ENCODE peak calls at places on chromosome 11, in ten cellular contexts. W is stimulated activated CD8-positive, alpha-beta memory T cell treated with anti-CD3 and anti-CD28 coated beads, Interleukin-7, amount 100 ng/mL, for 24 hours; I is upper lobe of right lung; M is CD4-positive, alpha-beta T cell; G is activated CD4-positive, alpha-beta T cell treated with anti-CD3 and anti-CD28 coated beads, Interleukin-2, amount 10 ng/mL, durations not matched to agents 7 days and 5 days; D is prostate gland; Y is NCI-H748 treated with DMSO at 0.1 percent for 48 hours; Q is islet precursor cell; R is RWPE1; H is activated CD4-positive, alpha-beta memory T cell treated with anti-CD3 and anti-CD28 coated beads for 36 hours. S is an unnamed sample.

GRCh38 chr11:114106986-114107385 is 47.5 kb downstream of the ZBTB16 start:
- DNase-seq in W (no peak), I (no peak), M (no peak), G (no peak), D (no peak), Y (no peak), Q (no peak), R (no peak), H (no peak), S (no peak)

GRCh38 chr11:35133656-35134055 is 5.3 kb upstream of the CD44 start:
- DNase-seq in W (no peak), I (no peak), M (no peak), G (no peak), D (no peak), Y (no peak), Q (no peak), R (no peak), H (peak), S (no peak)

GRCh38 chr11:7668911-7669310 is 4.4 kb downstream of the CYB5R2 start:
- DNase-seq in W (no peak), I (no peak), M (no peak), G (no peak), D (no peak), Y (no peak), Q (no peak), R (no peak), H (no peak), S (no peak)

GRCh38 chr11:8650401-8650990 is 32.0 kb downstream of the TRIM66 start:
- DNase-seq in W (no peak), I (no peak), M (no peak), G (no peak), D (no peak), Y (no peak), Q (no peak), R (no peak), H (no peak), S (no peak)

GRCh38 chr11:130145975-130146776 is 13.4 kb upstream of the ST14 start:
- DNase-seq in W (no peak), I (peak), M (no peak), G (no peak), D (no peak), Y (no peak), Q (peak), R (peak), H (no peak), S (no peak)

GRCh38 chr11:120966840-120967239 is 57.1 kb upstream of the TBCEL start:
- DNase-seq in W (no peak), I (no peak), M (no peak), G (no peak), D (no peak), Y (no peak), Q (no peak), R (no peak), H (no peak), S (no peak)

GRCh38 chr11:130037881-130038601 is 31.7 kb upstream of the APLP2 start:
- DNase-seq in W (no peak), I (no peak), M (no peak), G (no peak), D (no peak), Y (no peak), Q (no peak), R (peak), H (no peak), S (no peak)

GRCh38 chr11:111541209-111542061 is 915 bp downstream of the LAYN start:
- DNase-seq in W (no peak), I (peak), M (no peak), G (no peak), D (peak), Y (no peak), Q (peak), R (no peak), H (no peak), S (no peak)

GRCh38 chr11:68053117-68053516 is 14.3 kb downstream of the TCIRG1 start:
- DNase-seq in W (no peak), I (peak), M (no peak), G (no peak), D (no peak), Y (no peak), Q (peak), R (no peak), H (no peak), S (no peak)

GRCh38 chr11:92317222-92317621 is 92.6 kb downstream of the FAT3 start:
- DNase-seq in W (no peak), I (no peak), M (no peak), G (no peak), D (no peak), Y (no peak), Q (no peak), R (no peak), H (no peak), S (no peak)

GRCh38 chr11:76205252-76206076 is 838 bp downstream of the WNT11 start:
- DNase-seq in W (no peak), I (no peak), M (no peak), G (no peak), D (no peak), Y (no peak), Q (no peak), R (no peak), H (no peak), S (no peak)

GRCh38 chr11:47641585-47642098 is 717 bp downstream of the MTCH2 start:
- DNase-seq in W (no peak), I (no peak), M (no peak), G (no peak), D (no peak), Y (no peak), Q (no peak), R (no peak), H (no peak), S (no peak)

GRCh38 chr11:34151166-34151565 is 45.7 kb downstream of the NAT10 start:
- DNase-seq in W (no peak), I (no peak), M (no peak), G (no peak), D (no peak), Y (no peak), Q (no peak), R (no peak), H (no peak), S (no peak)

GRCh38 chr11:115157247-115157646 is 347.0 kb downstream of the CADM1 start:
- DNase-seq in W (no peak), I (no peak), M (no peak), G (no peak), D (no peak), Y (no peak), Q (no peak), R (no peak), H (no peak), S (no peak)

GRCh38 chr11:106329273-106330018 is 252.0 kb downstream of the AASDHPPT start:
- DNase-seq in W (no peak), I (no peak), M (no peak), G (no peak), D (no peak), Y (no peak), Q (no peak), R (no peak), H (no peak), S (no peak)

GRCh38 chr11:105673089-105673488 is 63.2 kb downstream of the GRIA4 start:
- DNase-seq in W (no peak), I (no peak), M (no peak), G (peak), D (peak), Y (no peak), Q (peak), R (peak), H (peak), S (no peak)

GRCh38 chr11:83036701-83037100 is 35.0 kb downstream of the RAB30 start:
- DNase-seq in W (no peak), I (no peak), M (no peak), G (no peak), D (no peak), Y (no peak), Q (no peak), R (no peak), H (no peak), S (no peak)

GRCh38 chr11:44886765-44887164 is 63.9 kb downstream of the TP53I11 start:
- DNase-seq in W (no peak), I (no peak), M (no peak), G (no peak), D (no peak), Y (no peak), Q (no peak), R (no peak), H (no peak), S (no peak)

GRCh38 chr11:77080643-77081210 is 14.0 kb downstream of the CAPN5 start:
- DNase-seq in W (no peak), I (no peak), M (no peak), G (no peak), D (no peak), Y (no peak), Q (peak), R (no peak), H (no peak), S (no peak)

GRCh38 chr11:110086892-110087309 is 6.3 kb upstream of the ZC3H12C start:
- DNase-seq in W (no peak), I (no peak), M (no peak), G (no peak), D (no peak), Y (no peak), Q (no peak), R (peak), H (no peak), S (no peak)

GRCh38 chr11:19869946-19870589 is 157.4 kb downstream of the NAV2 start:
- DNase-seq in W (no peak), I (no peak), M (no peak), G (no peak), D (no peak), Y (no peak), Q (no peak), R (no peak), H (no peak), S (no peak)

S was measured in activated T-helper 2 cell treated with anti-CD3 and anti-CD28 coated beads, Interferon-gamma antibody, Interleukin-2, Interleukin-4, amounts not matched to agents 10 μg/mL and 5 μg/mL and 100 μg/mL, durations not matched to agents 14 hours and 24 hours and 36 hours.